ENCODE peak calls at places on chromosomes 16 and 17, in five cellular contexts. C is AG04450, K is mammary epithelial cell, N is colonic mucosa, M is ascending aorta. J is an unnamed sample.

GRCh38 chr16:50742521-50743150 is 750 bp downstream of the CYLD start:
- DNase-seq in C (no peak), K (peak), N (peak), M (no peak), J (peak)

GRCh38 chr16:24723663-24724062 is 5.8 kb upstream of the TNRC6A start:
- DNase-seq in C (no peak), K (no peak), N (no peak), M (no peak), J (no peak)

GRCh38 chr17:48649741-48650140 is 23.6 kb upstream of the HOXB9 start:
- DNase-seq in C (no peak), K (no peak), N (no peak), M (no peak), J (no peak)

GRCh38 chr16:69244336-69244735 is 57.4 kb downstream of the SNTB2 start:
- DNase-seq in C (no peak), K (no peak), N (no peak), M (no peak), J (no peak)

GRCh38 chr16:70701036-70701435 is 15.2 kb upstream of the MTSS2 start:
- DNase-seq in C (no peak), K (no peak), N (no peak), M (no peak), J (no peak)

GRCh38 chr16:58264961-58265479 is 29.8 kb downstream of the PRSS54 start:
- DNase-seq in C (peak), K (peak), N (peak), M (no peak), J (no peak)

GRCh38 chr16:1363501-1364041 is 11.8 kb downstream of the GNPTG start:
- DNase-seq in C (no peak), K (peak), N (peak), M (no peak), J (peak)

GRCh38 chr17:35372846-35373531 is 432 bp downstream of the SLFN11 start:
- DNase-seq in C (no peak), K (no peak), N (peak), M (no peak), J (peak)

GRCh38 chr17:31291820-31292219 is 5.2 kb downstream of the OMG start:
- DNase-seq in C (no peak), K (no peak), N (no peak), M (no peak), J (no peak)

GRCh38 chr16:84629580-84629979 is 11.7 kb upstream of the COTL1 start:
- DNase-seq in C (no peak), K (no peak), N (no peak), M (no peak), J (no peak)

GRCh38 chr17:7632492-7632894 is 2.6 kb downstream of the SHBG start:
- DNase-seq in C (no peak), K (peak), N (peak), M (no peak), J (peak)

GRCh38 chr17:19728114-19728495 is 11.7 kb upstream of the SLC47A2 start:
- DNase-seq in C (peak), K (peak), N (peak), M (peak), J (peak)

GRCh38 chr16:86529160-86529559 is 18.8 kb downstream of the FOXF1 start:
- DNase-seq in C (no peak), K (no peak), N (no peak), M (no peak), J (no peak)

GRCh38 chr16:13919683-13920509 is at the start of gene ERCC4:
- DNase-seq in C (peak), K (peak), N (peak), M (peak), J (peak)

GRCh38 chr17:27282054-27282501 is 11.8 kb upstream of the WSB1 start:
- DNase-seq in C (no peak), K (no peak), N (no peak), M (no peak), J (no peak)

GRCh38 chr16:79602615-79603014 is 2.1 kb upstream of the MAF start:
- DNase-seq in C (no peak), K (no peak), N (no peak), M (no peak), J (no peak)

GRCh38 chr17:15122857-15123256 is 142.3 kb downstream of the PMP22 start:
- DNase-seq in C (no peak), K (no peak), N (no peak), M (no peak), J (no peak)

GRCh38 chr16:84196727-84197486 is 6.0 kb downstream of the ADAD2 start:
- DNase-seq in C (no peak), K (peak), N (no peak), M (no peak), J (no peak)

GRCh38 chr17:80106176-80106575 is 4.8 kb downstream of the GAA start:
- DNase-seq in C (no peak), K (no peak), N (no peak), M (no peak), J (peak)

GRCh38 chr17:35025541-35025940 is 38.0 kb downstream of the RFFL start:
- DNase-seq in C (no peak), K (peak), N (no peak), M (no peak), J (no peak)

GRCh38 chr16:83137326-83137770 is 510.6 kb downstream of the CDH13 start:
- DNase-seq in C (peak), K (peak), N (peak), M (no peak), J (no peak)

GRCh38 chr16:84207266-84207665 is 16.3 kb downstream of the ADAD2 start:
- DNase-seq in C (no peak), K (no peak), N (no peak), M (no peak), J (no peak)

GRCh38 chr16:28623172-28623711 is 13.4 kb upstream of the SULT1A1 start:
- DNase-seq in C (no peak), K (peak), N (peak), M (no peak), J (peak)

GRCh38 chr17:28334666-28335200 is 539 bp downstream of the IFT20 start:
- DNase-seq in C (no peak), K (no peak), N (no peak), M (no peak), J (no peak)

GRCh38 chr17:15260376-15261062 is 4.6 kb downstream of the PMP22 start:
- DNase-seq in C (peak), K (peak), N (peak), M (peak), J (peak)

GRCh38 chr17:778096-778495 is 4.0 kb downstream of the GLOD4 start:
- DNase-seq in C (no peak), K (no peak), N (no peak), M (no peak), J (no peak)

GRCh38 chr17:82236142-82236971 is 7.5 kb downstream of the SLC16A3 start:
- DNase-seq in C (no peak), K (peak), N (peak), M (no peak), J (peak)

GRCh38 chr17:61551255-61551742 is 39.7 kb downstream of the NACA2 start:
- DNase-seq in C (no peak), K (no peak), N (no peak), M (no peak), J (no peak)

GRCh38 chr16:86129541-86129940 is 230.6 kb downstream of the IRF8 start:
- DNase-seq in C (peak), K (no peak), N (no peak), M (no peak), J (no peak)

GRCh38 chr16:27972500-27972899 is 91.0 kb downstream of the GSG1L start:
- DNase-seq in C (no peak), K (peak), N (peak), M (no peak), J (no peak)

GRCh38 chr17:29241015-29241963 is 5.4 kb upstream of the CRYBA1 start:
- DNase-seq in C (peak), K (peak), N (no peak), M (peak), J (no peak)

GRCh38 chr17:18028684-18029540 is 10.1 kb downstream of the ATPAF2 start:
- DNase-seq in C (no peak), K (no peak), N (no peak), M (no peak), J (no peak)

GRCh38 chr17:55433029-55433628 is 11.5 kb upstream of the MMD start:
- DNase-seq in C (no peak), K (peak), N (peak), M (no peak), J (no peak)

GRCh38 chr17:49510059-49510719 is 15.1 kb downstream of the NGFR start:
- DNase-seq in C (no peak), K (no peak), N (no peak), M (no peak), J (no peak)

GRCh38 chr17:61249649-61250301 is 149.9 kb upstream of the TBX2 start:
- DNase-seq in C (no peak), K (no peak), N (no peak), M (no peak), J (no peak)

GRCh38 chr17:81553616-81554181 is 1.5 kb upstream of the FAAP100 start:
- DNase-seq in C (peak), K (peak), N (peak), M (no peak), J (no peak)

GRCh38 chr16:819336-819735 is 18.8 kb upstream of the GNG13 start:
- DNase-seq in C (no peak), K (no peak), N (no peak), M (no peak), J (no peak)

GRCh38 chr17:46771601-46772012 is 46.9 kb downstream of the WNT3 start:
- DNase-seq in C (no peak), K (no peak), N (no peak), M (no peak), J (peak)
- H3K4me3 ChIP-seq in C (peak), K (peak), N (peak), M (peak), J (peak)

GRCh38 chr16:67651847-67652246 is 6.9 kb downstream of the CARMIL2 start:
- DNase-seq in C (no peak), K (no peak), N (no peak), M (no peak), J (no peak)

GRCh38 chr16:67652578-67653130 is 7.4 kb downstream of the ACD start:
- DNase-seq in C (no peak), K (peak), N (no peak), M (no peak), J (no peak)

GRCh38 chr16:67654069-67654911 is 5.8 kb downstream of the ACD start:
- DNase-seq in C (no peak), K (no peak), N (peak), M (no peak), J (no peak)

GRCh38 chr16:67655363-67655762 is 4.7 kb downstream of the ACD start:
- DNase-seq in C (no peak), K (no peak), N (no peak), M (no peak), J (no peak)

DNA sequence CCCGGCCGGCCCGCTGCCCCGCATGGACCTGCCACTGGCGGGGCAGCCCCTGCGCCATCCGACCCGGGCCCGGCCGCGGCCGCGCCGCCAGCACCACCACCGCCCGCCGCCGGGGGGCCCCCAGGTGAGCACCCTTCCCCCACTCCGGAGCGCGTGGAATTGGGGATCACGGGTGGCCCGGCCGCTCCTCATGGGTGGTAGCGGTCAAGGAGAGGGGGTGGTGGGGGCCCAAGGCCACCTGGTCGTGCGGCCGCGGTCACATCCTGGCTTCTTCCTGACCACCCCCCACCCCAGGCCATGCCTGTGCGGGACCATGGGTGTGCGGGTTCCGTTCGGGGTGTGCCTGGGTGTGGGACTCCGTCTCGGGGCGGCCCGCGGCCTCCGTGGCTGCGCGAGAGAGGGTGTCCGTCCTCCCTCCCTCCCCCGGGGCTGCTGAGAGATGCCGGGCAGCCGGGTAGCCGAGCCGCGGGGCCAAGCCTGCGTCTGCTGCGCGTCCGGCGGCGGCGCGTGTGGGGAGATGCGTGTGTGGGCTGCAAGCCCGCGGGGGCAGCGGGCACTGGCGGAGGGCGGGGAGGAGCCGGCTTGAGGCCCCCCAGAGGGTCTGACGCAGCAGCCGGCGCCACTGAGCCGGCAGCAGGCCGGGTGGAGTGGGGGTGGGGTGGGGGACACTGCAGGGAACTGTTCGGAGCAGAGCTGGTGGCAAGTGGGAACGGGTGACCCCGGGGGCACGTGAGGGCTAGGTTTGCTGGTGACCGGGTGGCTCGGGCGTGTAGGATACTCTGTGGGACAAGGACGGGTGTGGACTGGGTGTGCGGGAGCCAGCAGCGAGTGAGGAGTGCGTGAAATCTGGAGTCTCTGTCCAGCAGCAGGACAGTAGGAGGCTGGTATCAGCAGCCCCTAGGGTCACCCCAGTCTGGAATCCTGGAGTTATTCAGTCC is 6.7 kb downstream of the ACD start:
- DNase-seq in C (no peak), K (no peak), N (no peak), M (no peak), J (peak)
- TF ChIP-seq CTCF in C (peak), K (peak), N (no peak), M (no peak), J (no peak)

GRCh38 chr17:39810939-39811728 is 53.0 kb downstream of the IKZF3 start:
- DNase-seq in C (no peak), K (no peak), N (no peak), M (no peak), J (no peak)

GRCh38 chr17:39814497-39814896 is 49.6 kb downstream of the IKZF3 start:
- DNase-seq in C (no peak), K (no peak), N (no peak), M (no peak), J (no peak)

GRCh38 chr17:39816272-39816671 is 47.8 kb downstream of the IKZF3 start:
- DNase-seq in C (no peak), K (no peak), N (no peak), M (no peak), J (no peak)

GRCh38 chr17:39812466-39812865 is 51.6 kb downstream of the IKZF3 start:
- DNase-seq in C (no peak), K (no peak), N (no peak), M (no peak), J (no peak)

DNA sequence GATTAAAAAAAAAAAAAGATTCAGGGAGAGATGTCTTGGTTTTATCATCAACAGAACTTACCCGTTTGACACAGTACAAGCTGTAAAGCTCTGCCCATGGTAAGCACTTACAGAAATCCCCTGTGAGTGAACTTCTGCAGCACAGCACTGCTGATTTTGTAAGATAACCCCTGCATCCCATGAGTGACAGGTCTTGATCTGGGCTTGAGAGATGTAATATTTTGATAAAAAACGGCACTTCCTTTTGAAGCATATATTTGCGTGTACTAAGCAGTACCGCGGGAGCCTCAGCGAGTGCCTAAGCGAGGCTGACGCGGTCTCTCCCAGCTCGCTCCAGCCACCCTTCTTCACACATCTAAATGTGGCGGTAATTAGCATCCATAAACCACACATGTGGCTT is 50.5 kb downstream of the IKZF3 start:
- DNase-seq in C (no peak), K (no peak), N (no peak), M (no peak), J (no peak)
- H3K4me3 ChIP-seq in C (no peak), K (no peak), N (no peak), M (no peak), J (no peak)

GRCh38 chr16:63737633-63738032 is 1384.2 kb downstream of the CDH11 start:
- DNase-seq in C (no peak), K (no peak), N (no peak), M (no peak), J (no peak)
- TF ChIP-seq CTCF in C (no peak), K (no peak), N (no peak), M (no peak), J (no peak)

DNA sequence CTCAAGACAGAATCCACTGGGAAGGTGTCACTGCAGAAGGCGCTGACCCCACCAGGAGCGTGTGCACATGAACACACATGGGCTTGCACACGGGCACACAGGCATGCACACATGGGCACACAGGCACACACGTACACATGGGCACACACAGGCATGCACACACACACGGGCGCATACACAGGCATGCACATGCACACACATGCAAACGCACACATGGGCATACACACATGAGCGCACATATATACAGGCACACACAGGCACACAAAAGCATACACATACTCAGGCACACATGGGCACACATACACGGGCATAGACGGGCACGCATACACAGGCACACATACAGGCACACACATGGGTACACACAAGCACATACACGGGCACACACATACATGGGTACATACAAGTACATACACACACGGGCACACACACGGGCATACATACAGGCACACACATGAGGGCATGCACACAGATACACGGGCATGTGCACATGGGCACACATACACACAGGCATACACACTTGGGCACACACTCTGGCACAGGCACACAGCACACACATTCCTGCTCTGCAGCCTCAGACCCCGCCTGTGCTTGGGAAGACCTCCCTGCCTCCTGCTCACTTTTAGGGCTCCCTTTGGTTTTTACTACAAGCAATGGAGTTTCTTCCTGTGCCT is 86.8 kb downstream of the ZNF778 start:
- DNase-seq in C (no peak), K (no peak), N (no peak), M (no peak), J (no peak)
- H3K4me3 ChIP-seq in C (no peak), K (no peak), N (no peak), M (no peak), J (no peak)

J was measured in lower lobe of right lung.